ENCODE peak calls at places on chromosomes 7 and 10, in seven cellular contexts. L, S, P, H, O, N and F are unnamed samples.

GRCh38 chr7:34655384-34655783 is 2.6 kb upstream of the NPSR1 start:
- DNase-seq in L (no peak), S (no peak), P (peak; percentile 15), H (no peak), O (no peak), N (no peak), F (no peak)

GRCh38 chr7:29207023-29207422 is 12.4 kb downstream of the CHN2 start:
- DNase-seq in L (no peak), S (no peak), P (no peak), H (no peak), O (no peak), N (no peak), F (no peak)

GRCh38 chr10:110843796-110844616 is 27.7 kb upstream of the PDCD4 start:
- DNase-seq in L (no peak), S (no peak), P (peak; percentile 88), H (no peak), O (no peak), N (no peak), F (no peak)

GRCh38 chr7:157097569-157097968 is 41.2 kb upstream of the UBE3C start:
- DNase-seq in L (no peak), S (no peak), P (no peak), H (no peak), O (no peak), N (no peak), F (no peak)

GRCh38 chr10:118459642-118460193 is 117.6 kb upstream of the FAM204A start:
- DNase-seq in L (no peak), S (peak; percentile 71), P (peak; percentile 43), H (peak; percentile 69), O (peak; percentile 63), N (peak; percentile 73), F (peak; percentile 52)

GRCh38 chr7:72163266-72163665 is 248.9 kb downstream of the CALN1 start:
- DNase-seq in L (no peak), S (no peak), P (no peak), H (no peak), O (no peak), N (no peak), F (no peak)

GRCh38 chr10:47090903-47091302 is 179.7 kb downstream of the PTPN20 start:
- DNase-seq in L (no peak), S (no peak), P (no peak), H (no peak), O (no peak), N (no peak), F (no peak)

GRCh38 chr10:113320980-113321379 is 231.9 kb upstream of the HABP2 start:
- DNase-seq in L (no peak), S (no peak), P (no peak), H (no peak), O (no peak), N (no peak), F (no peak)

GRCh38 chr7:106183952-106184351 is 71.8 kb upstream of the SYPL1 start:
- DNase-seq in L (no peak), S (no peak), P (no peak), H (no peak), O (no peak), N (no peak), F (no peak)

GRCh38 chr7:121395494-121395960 is 581 bp downstream of the FAM3C start:
- DNase-seq in L (no peak), S (peak; percentile 67), P (peak; percentile 7), H (no peak), O (peak; percentile 26), N (no peak), F (no peak)

GRCh38 chr7:1856161-1856965 is 186.3 kb downstream of the ELFN1 start:
- DNase-seq in L (no peak), S (peak; percentile 94), P (no peak), H (no peak), O (peak; percentile 87), N (no peak), F (no peak)

GRCh38 chr7:157527686-157528085 is 190.9 kb downstream of the DNAJB6 start:
- DNase-seq in L (no peak), S (no peak), P (no peak), H (peak; percentile 39), O (no peak), N (no peak), F (no peak)

GRCh38 chr10:35797187-35797586 is 155.1 kb upstream of the FZD8 start:
- DNase-seq in L (no peak), S (no peak), P (no peak), H (no peak), O (no peak), N (no peak), F (no peak)

GRCh38 chr7:113664867-113665266 is 253.9 kb downstream of the PPP1R3A start:
- DNase-seq in L (peak; percentile 2), S (no peak), P (no peak), H (no peak), O (no peak), N (no peak), F (no peak)

GRCh38 chr7:111919690-111920179 is 286.5 kb downstream of the DOCK4 start:
- DNase-seq in L (no peak), S (no peak), P (peak; percentile 90), H (no peak), O (no peak), N (peak; percentile 43), F (no peak)

GRCh38 chr7:154844499-154844898 is 158.4 kb downstream of the PAXIP1 start:
- DNase-seq in L (no peak), S (no peak), P (no peak), H (no peak), O (no peak), N (no peak), F (no peak)

GRCh38 chr7:49850921-49851613 is 77.6 kb downstream of the VWC2 start:
- DNase-seq in L (no peak), S (peak; percentile 1), P (no peak), H (no peak), O (no peak), N (no peak), F (no peak)

GRCh38 chr10:121813211-121813812 is 114.5 kb downstream of the ATE1 start:
- DNase-seq in L (no peak), S (no peak), P (no peak), H (no peak), O (no peak), N (no peak), F (no peak)

GRCh38 chr7:116395125-116395791 is 104.3 kb upstream of the CAV2 start:
- DNase-seq in L (no peak), S (no peak), P (no peak), H (no peak), O (no peak), N (peak; percentile 69), F (peak; percentile 91)

GRCh38 chr7:152859781-152860191 is 100.2 kb downstream of the ACTR3B start:
- DNase-seq in L (no peak), S (peak; percentile 72), P (peak; percentile 15), H (peak; percentile 63), O (peak; percentile 66), N (peak; percentile 8), F (no peak)

GRCh38 chr10:31888442-31888841 is 40.2 kb downstream of the ARHGAP12 start:
- DNase-seq in L (no peak), S (no peak), P (peak; percentile 87), H (no peak), O (no peak), N (no peak), F (no peak)

GRCh38 chr7:47652591-47652990 is 70.7 kb upstream of the TNS3 start:
- DNase-seq in L (no peak), S (no peak), P (no peak), H (no peak), O (no peak), N (no peak), F (no peak)

GRCh38 chr10:60148266-60148840 is 241.3 kb downstream of the ANK3 start:
- DNase-seq in L (no peak), S (peak; percentile 58), P (no peak), H (no peak), O (no peak), N (no peak), F (no peak)

GRCh38 chr10:96138102-96138501 is 8.0 kb downstream of the ZNF518A start:
- DNase-seq in L (peak; percentile 53), S (no peak), P (no peak), H (no peak), O (no peak), N (no peak), F (no peak)

GRCh38 chr10:127498081-127498480 is 51.0 kb upstream of the NPS start:
- DNase-seq in L (no peak), S (no peak), P (no peak), H (no peak), O (peak; percentile 36), N (no peak), F (no peak)

GRCh38 chr10:122127943-122128342 is 139.0 kb downstream of the TACC2 start:
- DNase-seq in L (no peak), S (no peak), P (no peak), H (no peak), O (no peak), N (no peak), F (no peak)

GRCh38 chr10:63738410-63738809 is 217.2 kb downstream of the REEP3 start:
- DNase-seq in L (no peak), S (no peak), P (peak; percentile 91), H (no peak), O (no peak), N (peak; percentile 27), F (no peak)
- TF ChIP-seq SIN3A in L (no peak), S (no peak), P (no peak), H (no peak), O (no peak), N (no peak), F (no peak)

GRCh38 chr10:102113261-102113955 is 6.8 kb downstream of the LDB1 start:
- DNase-seq in L (no peak), S (peak; percentile 50), P (no peak), H (no peak), O (no peak), N (no peak), F (no peak)

GRCh38 chr10:102113956-102114857 is 6.0 kb downstream of the LDB1 start:
- DNase-seq in L (no peak), S (peak; percentile 62), P (no peak), H (peak; percentile 62), O (peak; percentile 61), N (no peak), F (no peak)

GRCh38 chr10:102117391-102118159 is 2.6 kb downstream of the LDB1 start:
- DNase-seq in L (no peak), S (peak; percentile 60), P (peak; percentile 78), H (peak; percentile 73), O (peak; percentile 89), N (no peak), F (no peak)

GRCh38 chr10:102114861-102115618 is 5.1 kb downstream of the LDB1 start:
- DNase-seq in L (no peak), S (peak; percentile 92), P (peak; percentile 79), H (peak; percentile 85), O (peak; percentile 88), N (no peak), F (no peak)

GRCh38 chr10:102115775-102116174 is 4.4 kb downstream of the LDB1 start:
- DNase-seq in L (no peak), S (no peak), P (no peak), H (no peak), O (no peak), N (no peak), F (no peak)
- TF ChIP-seq SIN3A in L (no peak), S (no peak), P (no peak), H (no peak), O (no peak), N (no peak), F (no peak)

GRCh38 chr10:97234403-97234802 is 48.6 kb upstream of the SLIT1 start:
- DNase-seq in L (no peak), S (peak; percentile 32), P (peak; percentile 23), H (no peak), O (peak; percentile 49), N (peak; percentile 12), F (no peak)
- TF ChIP-seq SIN3A in L (no peak), S (no peak), P (no peak), H (no peak), O (no peak), N (no peak), F (no peak)

GRCh38 chr7:44549457-44549856 is 8.3 kb upstream of the NPC1L1 start:
- DNase-seq in L (no peak), S (no peak), P (no peak), H (no peak), O (no peak), N (no peak), F (no peak)
- TF ChIP-seq SIN3A in L (no peak), S (no peak), P (no peak), H (no peak), O (no peak), N (no peak), F (no peak)